ENCODE peak calls at places on chromosome 12, in seven cellular contexts. Z, N, W, H, R, K and J are unnamed samples.

GRCh38 chr12:26523708-26524150 is 309.3 kb downstream of the ITPR2 start:
- DNase-seq in Z (peak), N (no peak), K (no peak), R (peak), H (peak), W (no peak), J (no peak)

GRCh38 chr12:85733441-85733840 is 102.8 kb downstream of the RASSF9 start:
- DNase-seq in H (peak), K (no peak), R (peak), Z (peak), N (peak), W (no peak), J (no peak)

GRCh38 chr12:52037248-52037861 is 13.9 kb upstream of the NR4A1 start:
- DNase-seq in K (no peak), R (peak), W (no peak), N (peak), H (peak), Z (peak), J (no peak)

GRCh38 chr12:115998119-115998633 is 279.3 kb downstream of the MED13L start:
- DNase-seq in H (peak), N (peak), Z (peak), R (peak), K (peak), W (no peak), J (peak)

GRCh38 chr12:40241741-40242140 is 16.9 kb downstream of the LRRK2 start:
- DNase-seq in W (no peak), N (no peak), H (no peak), Z (no peak), R (no peak), K (no peak), J (no peak)

GRCh38 chr12:49233842-49234526 is 30.9 kb upstream of the TUBA1C start:
- DNase-seq in K (no peak), R (peak), W (peak), N (no peak), Z (no peak), H (no peak), J (no peak)

GRCh38 chr12:54988402-54989054 is 4.0 kb upstream of the TESPA1 start:
- DNase-seq in Z (peak), K (no peak), W (no peak), N (peak), H (peak), R (no peak), J (peak)

GRCh38 chr12:69821441-69822204 is 3.4 kb upstream of the MYRFL start:
- DNase-seq in Z (peak), H (peak), K (no peak), N (peak), R (peak), W (no peak), J (no peak)

GRCh38 chr12:79414252-79414651 is 276.5 kb downstream of the PAWR start:
- DNase-seq in H (no peak), R (no peak), N (no peak), Z (no peak), W (no peak), K (no peak), J (no peak)

GRCh38 chr12:39532448-39532847 is 87.2 kb downstream of the ABCD2 start:
- DNase-seq in Z (no peak), N (no peak), H (no peak), W (no peak), R (no peak), K (no peak), J (no peak)

GRCh38 chr12:83796527-83796926 is 1109.8 kb downstream of the TMTC2 start:
- DNase-seq in N (no peak), H (no peak), W (no peak), K (peak), Z (no peak), R (no peak), J (no peak)

GRCh38 chr12:90331821-90332220 is 623.2 kb downstream of the CCER1 start:
- DNase-seq in W (no peak), H (no peak), K (no peak), N (no peak), Z (no peak), R (no peak), J (no peak)

GRCh38 chr12:43349863-43350262 is 202.1 kb downstream of the ADAMTS20 start:
- DNase-seq in H (peak), R (no peak), Z (peak), K (no peak), W (no peak), N (peak), J (no peak)

GRCh38 chr12:104506691-104507401 is 50.1 kb downstream of the CHST11 start:
- DNase-seq in Z (no peak), W (no peak), K (no peak), H (no peak), N (no peak), R (no peak), J (no peak)

GRCh38 chr12:1886396-1887008 is 31.9 kb downstream of the CACNA2D4 start:
- DNase-seq in Z (no peak), N (no peak), W (no peak), R (no peak), K (no peak), H (no peak), J (no peak)

GRCh38 chr12:124213606-124214347 is 81.1 kb upstream of the RFLNA start:
- DNase-seq in R (peak), K (no peak), N (no peak), Z (no peak), H (no peak), W (no peak), J (no peak)
- H2AFZ ChIP-seq in R (no peak), K (peak), N (no peak), Z (no peak), H (no peak), W (no peak), J (no peak)

DNA sequence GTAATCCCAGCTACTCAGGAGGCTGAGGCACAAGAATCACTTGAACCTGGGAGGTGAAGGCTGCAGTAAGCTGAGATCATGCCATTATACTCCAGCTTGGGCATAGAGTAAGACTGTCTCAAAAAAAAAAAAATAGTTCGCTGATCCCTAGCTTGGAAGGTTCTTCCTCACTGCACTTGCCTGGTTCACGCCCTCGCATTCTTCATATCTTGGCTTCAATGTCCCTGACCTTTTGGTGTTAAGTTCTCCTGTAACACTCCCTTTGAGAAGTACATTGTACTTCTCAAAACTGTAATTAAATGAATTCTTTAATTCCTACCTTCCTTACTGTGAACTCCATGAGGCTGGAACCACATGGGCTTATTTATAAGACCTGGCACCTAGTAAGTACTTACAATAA is 16.5 kb upstream of the TPCN1 start:
- DNase-seq in W (no peak), H (no peak), N (no peak), Z (no peak), R (no peak), K (no peak), J (no peak)
- H2AFZ ChIP-seq in W (no peak), H (no peak), N (no peak), Z (no peak), R (no peak), K (no peak), J (no peak)

DNA sequence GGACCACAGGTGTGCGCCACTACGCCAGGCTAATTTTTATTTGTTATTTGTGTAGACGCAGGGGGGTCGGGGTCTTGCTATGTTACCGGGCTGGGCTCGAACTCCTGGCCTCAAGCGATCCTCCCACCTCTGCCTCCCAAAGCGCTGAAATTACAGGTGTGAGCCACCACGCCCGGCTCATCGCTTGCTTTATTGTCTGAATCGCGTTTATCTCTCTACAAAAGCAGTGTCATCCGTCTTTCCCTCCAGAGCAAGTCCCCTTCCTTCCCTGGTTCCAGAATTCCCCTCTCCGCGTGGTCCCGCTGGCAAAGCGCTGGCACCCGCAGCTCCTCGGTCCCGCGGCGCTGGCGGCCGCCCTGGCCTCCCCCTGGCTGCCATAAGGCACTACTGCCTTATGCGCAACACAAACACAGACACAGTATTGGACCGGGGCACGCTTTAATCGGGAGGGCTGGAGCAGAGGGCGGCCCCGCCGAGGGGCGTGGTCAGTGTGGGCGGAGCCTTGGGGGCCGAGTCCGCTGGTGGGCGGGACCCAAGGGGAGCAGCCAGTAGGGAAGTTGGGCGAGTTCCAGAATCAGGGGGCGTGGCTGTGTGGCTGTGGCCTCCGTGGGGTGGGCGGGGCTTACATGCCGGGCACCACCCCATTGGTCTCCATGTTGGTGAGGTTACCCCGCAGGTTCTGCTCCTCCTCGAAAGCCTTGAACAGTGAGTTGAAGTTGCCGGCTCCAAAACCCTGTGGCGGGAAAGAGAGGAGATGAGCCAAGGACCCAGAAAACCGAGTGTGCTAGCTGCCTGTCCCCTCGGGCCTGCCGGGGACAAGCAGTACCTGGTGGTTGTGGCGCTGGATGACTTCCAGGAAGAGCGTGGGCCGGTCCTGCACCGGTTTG is 19.3 kb downstream of the HPD start:
- DNase-seq in R (peak), H (peak), N (peak), K (peak), Z (peak), W (peak), J (peak)
- H2AFZ ChIP-seq in R (peak), H (peak), N (peak), K (peak), Z (peak), W (peak), J (peak)

GRCh38 chr12:129036135-129036534 is 182.9 kb downstream of the GLT1D1 start:
- DNase-seq in N (no peak), W (no peak), H (no peak), K (no peak), R (no peak), Z (no peak), J (no peak)
- H2AFZ ChIP-seq in N (no peak), W (no peak), H (no peak), K (no peak), R (no peak), Z (no peak), J (no peak)

GRCh38 chr12:108839890-108840230 is 17.5 kb downstream of the SSH1 start:
- DNase-seq in W (no peak), R (no peak), Z (no peak), N (no peak), K (no peak), H (no peak), J (no peak)

GRCh38 chr12:108838194-108839010 is 19.0 kb downstream of the SSH1 start:
- DNase-seq in K (no peak), N (peak), Z (peak), W (peak), R (peak), H (peak), J (peak)

GRCh38 chr12:108837680-108838079 is 19.7 kb downstream of the SSH1 start:
- DNase-seq in Z (no peak), K (no peak), R (peak), N (no peak), H (no peak), W (no peak), J (no peak)

GRCh38 chr12:108840605-108841328 is 16.6 kb downstream of the SSH1 start:
- DNase-seq in H (no peak), R (peak), Z (peak), W (no peak), K (no peak), N (no peak), J (no peak)

DNA sequence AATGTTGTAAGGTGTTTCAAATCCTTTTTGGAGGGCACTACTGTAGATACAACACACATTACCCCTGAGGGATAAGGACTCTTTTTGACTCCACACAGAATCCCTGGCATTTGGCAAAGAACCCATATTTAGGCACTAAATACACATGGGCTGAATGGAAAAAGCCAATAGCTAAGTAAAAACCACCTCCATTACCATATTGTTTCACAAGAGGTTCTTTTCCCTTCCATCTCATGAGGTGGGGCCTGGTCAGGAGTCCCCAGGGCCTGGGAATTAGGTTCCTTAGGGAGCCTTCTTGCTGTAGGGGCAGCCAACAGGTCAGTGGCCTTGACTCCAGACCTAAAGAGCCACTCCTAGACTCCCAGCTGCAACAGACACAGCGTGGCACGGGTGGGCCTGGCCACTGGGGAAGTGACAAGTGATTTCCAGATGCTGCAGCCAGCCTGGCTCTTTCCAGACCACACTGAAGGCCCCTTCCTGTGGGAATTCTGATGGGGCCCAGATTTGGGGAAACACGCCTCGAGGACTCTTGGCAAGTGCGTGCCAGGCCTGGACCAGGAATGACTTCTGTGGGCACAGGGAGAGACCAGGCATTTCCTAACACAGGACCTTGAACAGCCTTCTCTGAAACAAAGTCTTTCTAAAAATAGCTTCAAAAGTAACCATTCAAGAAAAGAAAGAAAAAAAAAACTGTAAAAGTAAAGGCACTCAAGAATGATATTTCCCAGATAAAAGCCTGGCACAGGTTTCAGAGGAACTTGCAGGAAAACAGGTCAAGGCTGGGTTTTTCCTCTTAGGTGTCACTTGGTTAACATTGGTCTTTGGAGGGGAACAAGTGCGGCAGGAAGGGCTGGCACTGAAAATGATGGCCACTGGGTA is 18.1 kb downstream of the SSH1 start:
- DNase-seq in R (peak), W (no peak), N (no peak), Z (peak), H (peak), K (no peak), J (no peak)
- H2AFZ ChIP-seq in R (no peak), W (no peak), N (no peak), Z (peak), H (no peak), K (no peak), J (no peak)

GRCh38 chr12:57008113-57008687 is 1.9 kb upstream of the ZBTB39 start:
- DNase-seq in Z (peak), W (peak), N (peak), R (peak), H (peak), K (peak), J (peak)

GRCh38 chr12:57003395-57003794 is 3.0 kb downstream of the ZBTB39 start:
- DNase-seq in N (no peak), Z (no peak), K (no peak), R (no peak), H (no peak), W (no peak), J (no peak)

GRCh38 chr12:57004651-57005050 is 1.7 kb downstream of the ZBTB39 start:
- DNase-seq in R (no peak), W (no peak), H (no peak), K (no peak), N (no peak), Z (no peak), J (no peak)

GRCh38 chr12:57006809-57007475 is 596 bp upstream of the ZBTB39 start:
- DNase-seq in R (no peak), N (no peak), H (no peak), W (no peak), K (no peak), Z (no peak), J (no peak)

GRCh38 chr12:57005980-57006808 is at the start of gene ZBTB39:
- DNase-seq in R (peak), H (peak), Z (peak), W (no peak), K (peak), N (peak), J (peak)
- H2AFZ ChIP-seq in R (peak), H (peak), Z (peak), W (peak), K (peak), N (peak), J (peak)

GRCh38 chr12:46219892-46220655 is 48.8 kb downstream of the SLC38A1 start:
- DNase-seq in R (peak), N (peak), Z (peak), W (no peak), H (peak), K (no peak), J (no peak)

GRCh38 chr12:46218509-46219095 is 50.2 kb downstream of the SLC38A1 start:
- DNase-seq in N (peak), K (no peak), W (no peak), H (no peak), Z (no peak), R (no peak), J (no peak)

GRCh38 chr12:46221255-46222128 is 47.4 kb downstream of the SLC38A1 start:
- DNase-seq in Z (peak), R (peak), W (no peak), H (peak), N (peak), K (no peak), J (no peak)

GRCh38 chr12:46217686-46218508 is 50.9 kb downstream of the SLC38A1 start:
- DNase-seq in Z (no peak), W (peak), R (no peak), H (no peak), N (no peak), K (no peak), J (peak)

DNA sequence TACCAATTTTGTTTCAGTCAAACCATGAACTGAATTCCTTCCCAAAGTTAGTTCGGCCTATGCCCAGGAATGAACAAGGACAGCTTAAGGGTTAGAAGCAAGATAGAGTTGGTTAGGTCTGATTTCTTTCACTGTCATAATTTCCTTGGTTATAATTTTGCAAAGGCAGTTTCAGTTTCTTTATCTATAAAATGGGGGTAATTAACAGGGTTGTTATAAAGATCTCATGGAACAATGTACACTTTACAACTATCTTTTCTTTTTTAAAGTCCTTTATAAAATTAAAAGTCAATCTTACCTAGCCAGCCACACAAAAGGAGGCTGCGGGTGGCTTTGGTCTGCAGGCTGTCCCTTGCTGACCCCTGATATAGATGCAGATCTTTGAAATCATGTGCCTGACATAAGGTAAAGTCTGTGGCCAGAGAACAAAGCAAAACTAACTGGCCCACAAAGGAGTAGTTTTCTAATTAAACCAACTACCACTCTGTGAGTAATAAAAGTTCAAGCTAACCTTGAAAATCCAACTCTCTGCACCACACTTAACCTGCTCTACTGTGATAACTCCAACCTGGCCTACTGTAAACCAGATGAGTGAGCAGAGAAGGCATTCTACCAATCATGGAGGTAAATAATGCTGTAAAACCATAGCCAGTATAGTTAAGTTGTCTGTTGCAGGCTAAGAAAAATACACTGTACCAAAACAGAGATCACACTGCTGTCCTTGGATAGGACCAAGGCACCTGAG is 49.5 kb downstream of the SLC38A1 start:
- DNase-seq in K (no peak), R (no peak), N (no peak), H (no peak), W (no peak), Z (no peak), J (no peak)
- H2AFZ ChIP-seq in K (no peak), R (no peak), N (no peak), H (no peak), W (no peak), Z (no peak), J (no peak)

DNA sequence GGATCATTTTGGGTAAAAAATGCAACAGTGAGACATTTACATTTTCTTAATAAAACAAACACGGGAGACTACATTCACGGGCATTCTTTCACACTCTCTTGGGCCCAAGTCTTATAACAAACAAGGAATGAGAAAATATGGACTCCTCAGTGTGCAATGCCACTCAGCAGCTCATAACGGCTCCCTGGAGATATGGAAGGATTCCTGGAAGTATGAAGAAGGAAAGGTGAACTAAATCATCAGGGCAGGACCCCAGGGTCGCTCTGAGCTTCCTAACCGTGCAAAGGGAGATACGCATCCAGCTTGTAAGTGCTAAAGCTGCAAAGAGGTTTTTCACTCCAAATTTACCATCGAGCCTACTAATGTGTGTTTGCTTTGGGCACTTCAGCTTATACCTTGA is 33.5 kb upstream of the CCDC91 start:
- DNase-seq in N (no peak), W (no peak), R (no peak), H (no peak), Z (no peak), K (no peak), J (no peak)
- H2AFZ ChIP-seq in N (no peak), W (no peak), R (no peak), H (no peak), Z (peak), K (no peak), J (no peak)

DNA sequence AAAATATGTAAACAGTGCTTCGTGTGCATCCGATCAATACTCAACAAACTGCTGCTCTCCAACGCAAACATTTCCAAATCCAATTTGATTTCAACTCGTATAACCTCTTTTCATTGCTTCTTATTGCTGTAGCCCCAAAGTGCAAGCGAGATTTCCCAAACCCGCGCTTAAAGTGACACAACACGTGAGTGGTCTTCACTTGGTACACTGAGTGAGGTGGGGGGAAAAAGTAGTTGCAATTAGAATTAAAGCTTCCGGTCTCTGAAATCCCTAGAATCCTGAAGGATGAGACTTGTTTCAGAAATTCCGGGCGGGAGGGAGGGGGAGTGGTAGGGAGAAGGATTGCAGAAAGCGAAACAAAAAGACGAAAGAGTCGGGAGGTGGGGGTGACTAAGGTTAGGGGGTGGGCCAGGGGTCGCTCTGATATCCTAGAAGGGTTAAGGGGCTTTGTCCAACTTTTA is 387.5 kb downstream of the BCAT1 start:
- DNase-seq in W (no peak), R (peak), N (no peak), Z (peak), K (no peak), H (peak), J (peak)
- H2AFZ ChIP-seq in W (no peak), R (peak), N (no peak), Z (peak), K (peak), H (peak), J (peak)